ENCODE peak calls at places on chromosomes 7 and 10, in seven cellular contexts. U is HCT116, A is K562, G is SK-N-SH, T is GM23338, D is HepG2, H is GM12878. Z is an unnamed sample.

GRCh38 chr7:12422449-12423320 is 19.0 kb upstream of the VWDE start:
- DNase-seq in H (no peak), G (no peak), U (no peak), A (no peak), T (peak; percentile 43), D (no peak), Z (no peak)

GRCh38 chr7:50739744-50740455 is 42.8 kb downstream of the GRB10 start:
- DNase-seq in T (peak; percentile 39), H (no peak), A (no peak), G (no peak), D (no peak), U (no peak), Z (no peak)

GRCh38 chr10:102744374-102745051 is 765 bp downstream of the WBP1L start:
- DNase-seq in A (no peak), D (no peak), T (peak; percentile 31), U (no peak), G (no peak), H (no peak), Z (no peak)

GRCh38 chr7:106071999-106072714 is 40.0 kb downstream of the SYPL1 start:
- DNase-seq in A (peak; percentile 83), D (peak; percentile 87), T (no peak), H (no peak), U (no peak), G (peak; percentile 71), Z (no peak)

GRCh38 chr7:77651544-77652162 is 44.6 kb upstream of the RSBN1L start:
- DNase-seq in T (peak; percentile 63), U (peak; percentile 13), D (peak; percentile 36), H (no peak), A (peak; percentile 57), G (peak; percentile 61), Z (peak; percentile 27)

GRCh38 chr7:2037301-2037804 is 195.4 kb downstream of the MAD1L1 start:
- DNase-seq in H (no peak), G (peak; percentile 10), A (no peak), T (no peak), D (no peak), U (no peak), Z (no peak)

GRCh38 chr10:31064334-31064733 is 32.7 kb upstream of the ZNF438 start:
- DNase-seq in D (no peak), A (no peak), H (no peak), T (no peak), G (no peak), U (no peak), Z (no peak)

GRCh38 chr7:141227454-141227853 is 153.6 kb downstream of the TMEM178B start:
- DNase-seq in D (peak; percentile 30), U (no peak), G (no peak), A (no peak), T (peak; percentile 31), H (no peak), Z (no peak)

GRCh38 chr10:42958142-42958868 is 118.6 kb upstream of the RET start:
- DNase-seq in A (no peak), T (no peak), D (no peak), U (no peak), H (no peak), G (no peak), Z (no peak)

GRCh38 chr7:69878015-69878414 is 279.7 kb downstream of the AUTS2 start:
- DNase-seq in D (no peak), G (no peak), H (no peak), U (no peak), A (no peak), T (no peak), Z (no peak)

GRCh38 chr7:150799741-150800575 is at the start of gene TMEM176B:
- DNase-seq in H (no peak), A (no peak), U (no peak), D (no peak), G (peak; percentile 49), T (peak; percentile 40), Z (no peak)

GRCh38 chr7:46034056-46034768 is 113.1 kb upstream of the IGFBP3 start:
- DNase-seq in U (no peak), H (no peak), T (no peak), D (no peak), A (no peak), G (no peak), Z (no peak)

GRCh38 chr10:43814611-43815010 is 165.9 kb upstream of the ZNF32 start:
- DNase-seq in G (no peak), H (no peak), D (no peak), T (no peak), A (no peak), U (no peak), Z (no peak)

GRCh38 chr7:140176811-140177702 is at the start of gene KDM7A:
- DNase-seq in U (peak; percentile 69), D (peak; percentile 81), H (peak; percentile 25), T (peak; percentile 91), A (peak; percentile 96), G (peak; percentile 98), Z (no peak)

GRCh38 chr10:120460776-120461175 is 3.7 kb downstream of the PLPP4 start:
- DNase-seq in H (no peak), D (no peak), G (no peak), U (no peak), T (no peak), A (peak; percentile 14), Z (peak; percentile 27)

GRCh38 chr10:130689743-130690626 is 553.8 kb downstream of the GLRX3 start:
- DNase-seq in H (no peak), A (no peak), U (no peak), D (no peak), T (no peak), G (peak; percentile 64), Z (no peak)

GRCh38 chr10:52637592-52637991 is 135.0 kb downstream of the MBL2 start:
- DNase-seq in A (no peak), G (no peak), D (peak; percentile 92), U (no peak), T (no peak), H (no peak), Z (no peak)
- TF ChIP-seq REST in A (no peak), G (no peak), D (no peak), U (no peak), T (no peak), H (no peak), Z (no peak)

GRCh38 chr7:234712-235553 is 42.6 kb downstream of the FAM20C start:
- DNase-seq in U (no peak), G (no peak), A (no peak), D (peak; percentile 78), H (no peak), T (no peak), Z (no peak)

GRCh38 chr7:235576-236395 is 43.4 kb downstream of the FAM20C start:
- DNase-seq in U (no peak), G (no peak), H (no peak), D (no peak), T (no peak), A (no peak), Z (no peak)

GRCh38 chr7:232571-233455 is 40.4 kb downstream of the FAM20C start:
- DNase-seq in D (no peak), T (no peak), U (no peak), A (no peak), G (no peak), H (no peak), Z (no peak)

GRCh38 chr7:233456-234035 is 41.2 kb downstream of the FAM20C start:
- DNase-seq in G (no peak), T (no peak), H (no peak), D (no peak), A (no peak), U (no peak), Z (no peak)

GRCh38 chr7:234041-234711 is 41.8 kb downstream of the FAM20C start:
- DNase-seq in U (no peak), T (no peak), A (no peak), D (no peak), G (no peak), H (no peak), Z (no peak)
- H3K4me1 ChIP-seq in U (no peaks in the 10 kb centered on the region), T (no peaks in the 10 kb centered on the region), A (no peaks in the 10 kb centered on the region), D (peaks cover 28% of the 10 kb centered on the region), G (no peaks in the 10 kb centered on the region), H (no peaks in the 10 kb centered on the region), Z (peaks cover 55% of the 10 kb centered on the region)

GRCh38 chr10:133422223-133422820 is 2.1 kb downstream of the SPRN start:
- DNase-seq in G (peak; percentile 31), U (no peak), T (peak; percentile 14), D (no peak), H (no peak), A (no peak), Z (no peak)

GRCh38 chr10:133420028-133420427 is 4.4 kb downstream of the SPRN start:
- DNase-seq in T (no peak), G (no peak), U (no peak), A (no peak), D (no peak), H (no peak), Z (no peak)

GRCh38 chr10:133420579-133420978 is 3.8 kb downstream of the SPRN start:
- DNase-seq in G (no peak), A (no peak), D (no peak), U (no peak), H (no peak), T (no peak), Z (no peak)

GRCh38 chr10:133421336-133422222 is 2.8 kb downstream of the SPRN start:
- DNase-seq in H (no peak), D (no peak), T (no peak), U (no peak), A (no peak), G (peak; percentile 41), Z (no peak)

GRCh38 chr10:133422821-133423771 is 1.3 kb downstream of the SPRN start:
- DNase-seq in H (no peak), A (no peak), T (peak; percentile 31), D (no peak), U (no peak), G (peak; percentile 72), Z (no peak)
- TF ChIP-seq POLR2AphosphoS5 in H (no peak), A (no peak), T (peak; percentile 43), D (no peak), U (no peak), G (no peak), Z (no peak)

DNA sequence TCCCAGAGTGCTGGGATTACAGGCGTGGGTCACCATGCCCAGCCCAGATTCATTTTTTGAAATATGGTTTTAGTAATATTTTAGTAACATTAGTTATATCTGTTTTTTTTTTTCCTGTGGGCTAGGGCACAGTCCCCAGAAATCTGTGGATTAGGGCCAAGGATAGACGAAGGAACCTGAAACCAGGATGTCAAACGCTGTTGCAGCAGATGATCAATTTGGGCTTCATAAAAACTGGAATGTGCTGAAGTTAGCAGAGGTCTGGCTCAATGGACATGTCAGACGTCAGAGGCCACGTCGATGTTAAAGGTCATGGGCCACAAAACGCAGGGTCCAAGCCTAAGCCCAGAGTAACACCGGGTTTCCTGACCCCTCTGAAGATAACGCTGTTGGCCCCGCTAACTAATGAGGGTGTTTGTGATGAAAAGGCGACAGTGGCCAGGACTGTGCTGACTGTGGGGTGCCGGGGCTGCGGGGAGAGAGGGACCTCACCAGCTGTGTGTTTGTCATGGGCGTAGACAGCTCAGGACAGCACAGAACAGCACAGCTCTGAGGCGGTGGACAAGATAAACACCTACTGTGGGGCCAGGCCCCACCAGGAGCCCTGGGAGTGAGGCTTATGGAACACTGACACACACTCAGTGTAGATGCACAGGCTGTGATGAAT is 23.8 kb upstream of the GTPBP4 start:
- DNase-seq in H (no peak), U (no peak), T (no peak), G (no peak), D (no peak), A (no peak), Z (no peak)
- TF ChIP-seq REST in H (no peak), U (no peak), T (no peak), G (no peak), D (no peak), A (no peak), Z (no peak)

GRCh38 chr10:34727595-34728033 is 87.5 kb downstream of the PARD3 start:
- DNase-seq in H (no peak), D (peak; percentile 75), U (no peak), T (peak; percentile 56), A (no peak), G (no peak), Z (no peak)
- H3K4me1 ChIP-seq in H (no peaks in the 10 kb centered on the region), D (peaks cover 52% of the 10 kb centered on the region), U (peaks cover 20% of the 10 kb centered on the region), T (peaks cover 3% of the 10 kb centered on the region), A (no peaks in the 10 kb centered on the region), G (peaks cover 9% of the 10 kb centered on the region), Z (peaks cover 14% of the 10 kb centered on the region)